ENCODE peak calls at places on chromosomes 3 and 15, in five cellular contexts. One of them, this sample, is unnamed.
A peak's percentile ranks its signal among the peaks of the same experiment; 100 is the strongest.

GRCh38 chr15:62253294-62253693 is 88.2 kb upstream of the C2CD4B start:
- DNase-seq in H9: peak; percentile 47
- DNase-seq in ovary: no peak
- DNase-seq in HCT116: no peak
- DNase-seq in pancreas: no peak
- DNase-seq in this sample: peak; percentile 15

GRCh38 chr3:160280836-160281235 is 55.6 kb downstream of the C3orf80 start:
- DNase-seq in H9: no peak
- DNase-seq in ovary: no peak
- DNase-seq in HCT116: no peak
- DNase-seq in pancreas: no peak
- DNase-seq in this sample: peak; percentile 19

GRCh38 chr15:45729146-45729545 is 94.3 kb downstream of the SQOR start:
- DNase-seq in H9: no peak
- DNase-seq in ovary: no peak
- DNase-seq in HCT116: no peak
- DNase-seq in pancreas: no peak
- DNase-seq in this sample: no peak

GRCh38 chr3:38649500-38650247 is at the start of gene SCN5A:
- DNase-seq in H9: peak; percentile 73
- DNase-seq in ovary: peak; percentile 68
- DNase-seq in HCT116: no peak
- DNase-seq in pancreas: peak; percentile 63
- DNase-seq in this sample: peak; percentile 44

GRCh38 chr3:8648873-8649741 is 4.5 kb upstream of the SSUH2 start:
- DNase-seq in H9: no peak
- DNase-seq in ovary: no peak
- DNase-seq in HCT116: no peak
- DNase-seq in pancreas: no peak
- DNase-seq in this sample: no peak

GRCh38 chr3:69819283-69819682 is 80.0 kb downstream of the MITF start:
- DNase-seq in H9: no peak
- DNase-seq in ovary: peak; percentile 19
- DNase-seq in HCT116: no peak
- DNase-seq in pancreas: no peak
- DNase-seq in this sample: no peak

GRCh38 chr3:172711457-172711800 is 562 bp upstream of the NCEH1 start:
- DNase-seq in H9: no peak
- DNase-seq in ovary: no peak
- DNase-seq in HCT116: no peak
- DNase-seq in pancreas: no peak
- DNase-seq in this sample: no peak

GRCh38 chr3:124923833-124924232 is 10.7 kb downstream of the MUC13 start:
- DNase-seq in H9: no peak
- DNase-seq in ovary: no peak
- DNase-seq in HCT116: no peak
- DNase-seq in pancreas: no peak
- DNase-seq in this sample: no peak

GRCh38 chr3:111073186-111073585 is 1.6 kb downstream of the NECTIN3 start:
- DNase-seq in H9: no peak
- DNase-seq in ovary: no peak
- DNase-seq in HCT116: no peak
- DNase-seq in pancreas: no peak
- DNase-seq in this sample: no peak

GRCh38 chr3:120506828-120507774 is 56.3 kb upstream of the FSTL1 start:
- DNase-seq in H9: no peak
- DNase-seq in ovary: no peak
- DNase-seq in HCT116: peak; percentile 13
- DNase-seq in pancreas: no peak
- DNase-seq in this sample: peak; percentile 54

GRCh38 chr15:86988075-86988474 is 908.4 kb downstream of the AGBL1 start:
- DNase-seq in H9: no peak
- DNase-seq in ovary: no peak
- DNase-seq in HCT116: no peak
- DNase-seq in pancreas: no peak
- DNase-seq in this sample: no peak

GRCh38 chr15:58042006-58042405 is 23.5 kb downstream of the ALDH1A2 start:
- DNase-seq in H9: no peak
- DNase-seq in ovary: no peak
- DNase-seq in HCT116: no peak
- DNase-seq in pancreas: no peak
- DNase-seq in this sample: no peak

GRCh38 chr3:143794793-143795462 is 53.3 kb downstream of the SLC9A9 start:
- DNase-seq in H9: no peak
- DNase-seq in ovary: no peak
- DNase-seq in HCT116: no peak
- DNase-seq in pancreas: no peak
- DNase-seq in this sample: no peak

GRCh38 chr3:111947179-111947727 is 31.6 kb upstream of the ABHD10 start:
- DNase-seq in H9: no peak
- DNase-seq in ovary: no peak
- DNase-seq in HCT116: no peak
- DNase-seq in pancreas: no peak
- DNase-seq in this sample: no peak

GRCh38 chr15:64137226-64137833 is 14.2 kb upstream of the SNX22 start:
- DNase-seq in H9: no peak
- DNase-seq in ovary: no peak
- DNase-seq in HCT116: no peak
- DNase-seq in pancreas: no peak
- DNase-seq in this sample: no peak

GRCh38 chr3:139541898-139542288 is 2.4 kb upstream of the RBP1 start:
- DNase-seq in H9: no peak
- DNase-seq in ovary: no peak
- DNase-seq in HCT116: no peak
- DNase-seq in pancreas: no peak
- DNase-seq in this sample: no peak

GRCh38 chr3:43742935-43743334 is 52.2 kb downstream of the ABHD5 start:
- DNase-seq in H9: peak; percentile 5
- DNase-seq in ovary: no peak
- DNase-seq in HCT116: no peak
- DNase-seq in pancreas: no peak
- DNase-seq in this sample: no peak

GRCh38 chr3:196227629-196228493 is 11.5 kb downstream of the SLC51A start:
- DNase-seq in H9: no peak
- DNase-seq in ovary: peak; percentile 69
- DNase-seq in HCT116: no peak
- DNase-seq in pancreas: no peak
- DNase-seq in this sample: no peak

GRCh38 chr3:61438253-61439115 is 122.9 kb upstream of the PTPRG start:
- DNase-seq in H9: no peak
- DNase-seq in ovary: no peak
- DNase-seq in HCT116: no peak
- DNase-seq in pancreas: no peak
- DNase-seq in this sample: no peak

GRCh38 chr3:195999896-196000295 is 82.0 kb downstream of the TFRC start:
- DNase-seq in H9: peak; percentile 11
- DNase-seq in ovary: no peak
- DNase-seq in HCT116: no peak
- DNase-seq in pancreas: no peak
- DNase-seq in this sample: no peak

GRCh38 chr15:22226034-22226790 is 145.9 kb downstream of the OR4M2 start:
- DNase-seq in H9: no peak
- DNase-seq in ovary: no peak
- DNase-seq in HCT116: no peak
- DNase-seq in pancreas: no peak
- DNase-seq in this sample: no peak

GRCh38 chr15:48682949-48683651 is 37.6 kb upstream of the FBN1 start:
- DNase-seq in H9: no peak
- DNase-seq in ovary: no peak
- DNase-seq in HCT116: no peak
- DNase-seq in pancreas: peak; percentile 22
- DNase-seq in this sample: peak; percentile 8

GRCh38 chr3:57917611-57918010 is 90.6 kb upstream of the FLNB start:
- DNase-seq in H9: no peak
- DNase-seq in ovary: no peak
- DNase-seq in HCT116: no peak
- DNase-seq in pancreas: no peak
- DNase-seq in this sample: no peak

GRCh38 chr15:83066761-83067637 is at the start of gene BTBD1:
- DNase-seq in H9: peak; percentile 90
- DNase-seq in ovary: peak; percentile 91
- DNase-seq in HCT116: peak; percentile 87
- DNase-seq in pancreas: peak; percentile 93
- DNase-seq in this sample: peak; percentile 93

GRCh38 chr3:88061749-88062148 is 2.7 kb downstream of the ZNF654 start:
- DNase-seq in H9: no peak
- DNase-seq in ovary: no peak
- DNase-seq in HCT116: no peak
- DNase-seq in pancreas: no peak
- DNase-seq in this sample: no peak

GRCh38 chr3:160870327-160870726 is 114.3 kb downstream of the PPM1L start:
- DNase-seq in H9: no peak
- DNase-seq in ovary: no peak
- DNase-seq in HCT116: no peak
- DNase-seq in pancreas: no peak
- DNase-seq in this sample: no peak

GRCh38 chr3:11913316-11913715 is 66.6 kb upstream of the TAMM41 start:
- DNase-seq in H9: peak; percentile 8
- DNase-seq in ovary: no peak
- DNase-seq in HCT116: no peak
- DNase-seq in pancreas: no peak
- DNase-seq in this sample: no peak

GRCh38 chr3:42165211-42165610 is 74.1 kb downstream of the TRAK1 start:
- DNase-seq in H9: no peak
- DNase-seq in ovary: no peak
- DNase-seq in HCT116: no peak
- DNase-seq in pancreas: no peak
- DNase-seq in this sample: no peak

GRCh38 chr15:64640146-64640868 is 135.1 kb downstream of the RBPMS2 start:
- DNase-seq in H9: no peak
- DNase-seq in ovary: no peak
- DNase-seq in HCT116: no peak
- DNase-seq in pancreas: no peak
- DNase-seq in this sample: no peak

GRCh38 chr3:11517601-11518000 is 126.1 kb downstream of the VGLL4 start:
- DNase-seq in H9: no peak
- DNase-seq in ovary: no peak
- DNase-seq in HCT116: no peak
- DNase-seq in pancreas: no peak
- DNase-seq in this sample: no peak

GRCh38 chr15:79973445-79974180 is 2.6 kb upstream of the BCL2A1 start:
- DNase-seq in H9: no peak
- DNase-seq in ovary: no peak
- DNase-seq in HCT116: no peak
- DNase-seq in pancreas: no peak
- DNase-seq in this sample: no peak

GRCh38 chr3:28348637-28349396 is at the start of the genes AZI2 and ZCWPW2:
- DNase-seq in H9: peak; percentile 95
- DNase-seq in ovary: peak; percentile 98
- DNase-seq in HCT116: peak; percentile 87
- DNase-seq in pancreas: peak; percentile 96
- DNase-seq in this sample: peak; percentile 96
- TF ChIP-seq CTCF in H9: peak; percentile 50
- TF ChIP-seq CTCF in ovary: peak; percentile 38
- TF ChIP-seq CTCF in HCT116: no peak
- TF ChIP-seq CTCF in pancreas: no peak
- TF ChIP-seq CTCF in this sample: peak; percentile 23

GRCh38 chr15:31206386-31207174 is 105.1 kb upstream of the TRPM1 start:
- DNase-seq in H9: no peak
- DNase-seq in ovary: no peak
- DNase-seq in HCT116: no peak
- DNase-seq in pancreas: no peak
- DNase-seq in this sample: no peak

GRCh38 chr15:31200735-31201151 is 99.2 kb upstream of the TRPM1 start:
- DNase-seq in H9: peak; percentile 86
- DNase-seq in ovary: peak; percentile 76
- DNase-seq in HCT116: no peak
- DNase-seq in pancreas: peak; percentile 48
- DNase-seq in this sample: peak; percentile 88

GRCh38 chr15:31207246-31207645 is 105.7 kb upstream of the TRPM1 start:
- DNase-seq in H9: no peak
- DNase-seq in ovary: no peak
- DNase-seq in HCT116: no peak
- DNase-seq in pancreas: no peak
- DNase-seq in this sample: no peak

GRCh38 chr15:31202953-31203352 is 101.4 kb upstream of the TRPM1 start:
- DNase-seq in H9: no peak
- DNase-seq in ovary: no peak
- DNase-seq in HCT116: no peak
- DNase-seq in pancreas: no peak
- DNase-seq in this sample: no peak

DNA sequence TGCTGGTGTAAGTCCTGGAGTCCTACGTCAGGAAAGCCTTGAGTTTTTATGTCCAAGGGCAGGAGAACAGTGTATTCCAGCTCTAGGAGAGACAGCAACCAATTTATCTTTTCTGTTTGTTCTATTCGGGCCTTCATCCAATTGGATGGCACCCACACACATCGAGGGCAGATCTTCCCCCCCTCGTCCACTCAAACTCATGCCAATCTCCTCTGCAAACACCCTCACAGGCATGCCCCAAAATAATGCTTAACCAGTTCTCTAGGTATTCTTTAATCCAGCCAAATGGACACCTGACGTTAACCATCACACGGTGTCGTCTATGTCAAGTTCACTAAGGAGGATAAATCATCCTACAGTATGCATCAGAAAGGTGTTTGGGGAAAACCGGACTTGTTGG is 102.5 kb upstream of the TRPM1 start:
- DNase-seq in H9: no peak
- DNase-seq in ovary: no peak
- DNase-seq in HCT116: no peak
- DNase-seq in pancreas: no peak
- DNase-seq in this sample: no peak
- H3K27me3 ChIP-seq in H9: no peaks in the 10 kb centered on the region
- H3K27me3 ChIP-seq in ovary: no peaks in the 10 kb centered on the region
- H3K27me3 ChIP-seq in HCT116: no peaks in the 10 kb centered on the region
- H3K27me3 ChIP-seq in pancreas: no peaks in the 10 kb centered on the region
- H3K27me3 ChIP-seq in this sample: no peaks in the 10 kb centered on the region

GRCh38 chr15:20642054-20642767 is 100.6 kb upstream of the GOLGA6L6 start:
- DNase-seq in H9: no peak
- DNase-seq in ovary: no peak
- DNase-seq in HCT116: no peak
- DNase-seq in pancreas: no peak
- DNase-seq in this sample: no peak

GRCh38 chr15:20644026-20644425 is 102.4 kb upstream of the GOLGA6L6 start:
- DNase-seq in H9: no peak
- DNase-seq in ovary: no peak
- DNase-seq in HCT116: no peak
- DNase-seq in pancreas: no peak
- DNase-seq in this sample: no peak

GRCh38 chr15:20645956-20646355 is 104.4 kb upstream of the GOLGA6L6 start:
- DNase-seq in H9: no peak
- DNase-seq in ovary: no peak
- DNase-seq in HCT116: no peak
- DNase-seq in pancreas: no peak
- DNase-seq in this sample: no peak

GRCh38 chr15:20644896-20645295 is 103.3 kb upstream of the GOLGA6L6 start:
- DNase-seq in H9: no peak
- DNase-seq in ovary: no peak
- DNase-seq in HCT116: no peak
- DNase-seq in pancreas: no peak
- DNase-seq in this sample: no peak

GRCh38 chr15:20643024-20643770 is 101.6 kb upstream of the GOLGA6L6 start:
- DNase-seq in H9: no peak
- DNase-seq in ovary: no peak
- DNase-seq in HCT116: no peak
- DNase-seq in pancreas: no peak
- DNase-seq in this sample: no peak
- H3K9me3 ChIP-seq in H9: peaks cover 64% of the 10 kb centered on the region
- H3K9me3 ChIP-seq in ovary: no peaks in the 10 kb centered on the region
- H3K9me3 ChIP-seq in HCT116: peaks cover 29% of the 10 kb centered on the region
- H3K9me3 ChIP-seq in pancreas: no peaks in the 10 kb centered on the region
- H3K9me3 ChIP-seq in this sample: no peaks in the 10 kb centered on the region

GRCh38 chr15:84981054-84981710 is 474 bp upstream of the PDE8A start:
- DNase-seq in H9: peak; percentile 96
- DNase-seq in ovary: peak; percentile 97
- DNase-seq in HCT116: peak; percentile 92
- DNase-seq in pancreas: peak; percentile 97
- DNase-seq in this sample: peak; percentile 94
- TF ChIP-seq CTCF in H9: peak; percentile 27
- TF ChIP-seq CTCF in ovary: peak; percentile 80
- TF ChIP-seq CTCF in HCT116: no peak
- TF ChIP-seq CTCF in pancreas: no peak
- TF ChIP-seq CTCF in this sample: no peak